ENCODE peak calls at places on chromosomes 11 and 22, in nine cellular contexts. One of them, this sample, is unnamed.

GRCh38 chr22:30751529-30751928 is 56.9 kb downstream of the OSBP2 start:
- DNase-seq in GM23248: no peak
- DNase-seq in T-cell: no peak
- DNase-seq in caudate nucleus: no peak
- DNase-seq in ovary: no peak
- DNase-seq in NCI-H510A: no peak
- DNase-seq in NCI-H2081: no peak
- DNase-seq in CD8-positive, alpha-beta memory T cell: no peak
- DNase-seq in chondrocyte: no peak
- DNase-seq in this sample: no peak

GRCh38 chr11:67303989-67304411 is 670 bp downstream of the SSH3 start:
- DNase-seq in chondrocyte: peak
- DNase-seq in GM23248: peak
- DNase-seq in T-cell: no peak
- DNase-seq in ovary: no peak
- DNase-seq in caudate nucleus: no peak
- DNase-seq in CD8-positive, alpha-beta memory T cell: no peak
- DNase-seq in NCI-H510A: no peak
- DNase-seq in NCI-H2081: no peak
- DNase-seq in this sample: no peak

GRCh38 chr22:46758867-46759290 is 3.6 kb upstream of the TBC1D22A start:
- DNase-seq in T-cell: peak
- DNase-seq in caudate nucleus: no peak
- DNase-seq in ovary: no peak
- DNase-seq in NCI-H2081: peak
- DNase-seq in NCI-H510A: no peak
- DNase-seq in CD8-positive, alpha-beta memory T cell: peak
- DNase-seq in chondrocyte: peak
- DNase-seq in GM23248: peak
- DNase-seq in this sample: no peak

GRCh38 chr22:29306830-29307657 is 594 bp downstream of the GAS2L1 start:
- DNase-seq in caudate nucleus: peak
- DNase-seq in ovary: peak
- DNase-seq in chondrocyte: no peak
- DNase-seq in NCI-H510A: peak
- DNase-seq in GM23248: peak
- DNase-seq in CD8-positive, alpha-beta memory T cell: peak
- DNase-seq in T-cell: peak
- DNase-seq in NCI-H2081: peak
- DNase-seq in this sample: no peak

GRCh38 chr11:32333335-32333991 is 101.9 kb downstream of the WT1 start:
- DNase-seq in caudate nucleus: no peak
- DNase-seq in NCI-H2081: no peak
- DNase-seq in T-cell: peak
- DNase-seq in ovary: peak
- DNase-seq in chondrocyte: peak
- DNase-seq in CD8-positive, alpha-beta memory T cell: no peak
- DNase-seq in NCI-H510A: no peak
- DNase-seq in GM23248: peak
- DNase-seq in this sample: no peak

GRCh38 chr11:44658451-44658850 is 68.3 kb upstream of the TSPAN18 start:
- DNase-seq in chondrocyte: no peak
- DNase-seq in caudate nucleus: no peak
- DNase-seq in T-cell: peak
- DNase-seq in CD8-positive, alpha-beta memory T cell: no peak
- DNase-seq in NCI-H2081: no peak
- DNase-seq in GM23248: peak
- DNase-seq in NCI-H510A: no peak
- DNase-seq in ovary: no peak
- DNase-seq in this sample: no peak

GRCh38 chr11:25981998-25982397 is 349.9 kb upstream of the ANO3 start:
- DNase-seq in caudate nucleus: no peak
- DNase-seq in T-cell: no peak
- DNase-seq in GM23248: peak
- DNase-seq in NCI-H2081: peak
- DNase-seq in ovary: peak
- DNase-seq in CD8-positive, alpha-beta memory T cell: no peak
- DNase-seq in chondrocyte: no peak
- DNase-seq in NCI-H510A: no peak
- DNase-seq in this sample: no peak

GRCh38 chr11:46348566-46348981 is 1.3 kb downstream of the DGKZ start:
- DNase-seq in T-cell: no peak
- DNase-seq in NCI-H510A: no peak
- DNase-seq in ovary: no peak
- DNase-seq in CD8-positive, alpha-beta memory T cell: no peak
- DNase-seq in GM23248: no peak
- DNase-seq in NCI-H2081: peak
- DNase-seq in chondrocyte: no peak
- DNase-seq in caudate nucleus: no peak
- DNase-seq in this sample: no peak

GRCh38 chr11:95360382-95360781 is 129.4 kb upstream of the SESN3 start:
- DNase-seq in ovary: no peak
- DNase-seq in GM23248: peak
- DNase-seq in caudate nucleus: no peak
- DNase-seq in CD8-positive, alpha-beta memory T cell: no peak
- DNase-seq in T-cell: no peak
- DNase-seq in NCI-H2081: no peak
- DNase-seq in NCI-H510A: no peak
- DNase-seq in chondrocyte: no peak
- DNase-seq in this sample: no peak

GRCh38 chr11:68890490-68891231 is 13.0 kb downstream of the MRPL21 start:
- DNase-seq in NCI-H2081: peak
- DNase-seq in ovary: no peak
- DNase-seq in T-cell: no peak
- DNase-seq in CD8-positive, alpha-beta memory T cell: no peak
- DNase-seq in chondrocyte: peak
- DNase-seq in caudate nucleus: peak
- DNase-seq in NCI-H510A: no peak
- DNase-seq in GM23248: peak
- DNase-seq in this sample: no peak

GRCh38 chr11:111918390-111919256 is at the start of gene C11orf52:
- DNase-seq in NCI-H2081: peak
- DNase-seq in GM23248: peak
- DNase-seq in chondrocyte: no peak
- DNase-seq in NCI-H510A: peak
- DNase-seq in caudate nucleus: no peak
- DNase-seq in T-cell: no peak
- DNase-seq in CD8-positive, alpha-beta memory T cell: no peak
- DNase-seq in ovary: peak
- DNase-seq in this sample: no peak

GRCh38 chr11:111299111-111300026 is 1.0 kb downstream of the POU2AF3 start:
- DNase-seq in chondrocyte: no peak
- DNase-seq in GM23248: peak
- DNase-seq in CD8-positive, alpha-beta memory T cell: no peak
- DNase-seq in T-cell: no peak
- DNase-seq in NCI-H2081: no peak
- DNase-seq in NCI-H510A: peak
- DNase-seq in ovary: peak
- DNase-seq in caudate nucleus: peak
- DNase-seq in this sample: no peak

GRCh38 chr11:50098186-50098725 is 65.6 kb downstream of the OR4C45 start:
- DNase-seq in NCI-H2081: no peak
- DNase-seq in GM23248: no peak
- DNase-seq in T-cell: no peak
- DNase-seq in CD8-positive, alpha-beta memory T cell: no peak
- DNase-seq in ovary: no peak
- DNase-seq in caudate nucleus: no peak
- DNase-seq in chondrocyte: no peak
- DNase-seq in NCI-H510A: no peak
- DNase-seq in this sample: no peak

GRCh38 chr11:2975594-2975993 is 16.5 kb downstream of the NAP1L4 start:
- DNase-seq in T-cell: peak
- DNase-seq in caudate nucleus: no peak
- DNase-seq in GM23248: peak
- DNase-seq in NCI-H2081: peak
- DNase-seq in NCI-H510A: no peak
- DNase-seq in chondrocyte: no peak
- DNase-seq in CD8-positive, alpha-beta memory T cell: peak
- DNase-seq in ovary: no peak
- DNase-seq in this sample: no peak

GRCh38 chr22:23534851-23535717 is 45.0 kb downstream of the IGLL1 start:
- DNase-seq in T-cell: no peak
- DNase-seq in NCI-H2081: no peak
- DNase-seq in GM23248: no peak
- DNase-seq in chondrocyte: no peak
- DNase-seq in ovary: no peak
- DNase-seq in caudate nucleus: no peak
- DNase-seq in CD8-positive, alpha-beta memory T cell: no peak
- DNase-seq in NCI-H510A: no peak
- DNase-seq in this sample: no peak

GRCh38 chr22:22814666-22815396 is 72.8 kb upstream of the IGLL5 start:
- DNase-seq in NCI-H510A: no peak
- DNase-seq in chondrocyte: no peak
- DNase-seq in CD8-positive, alpha-beta memory T cell: no peak
- DNase-seq in ovary: no peak
- DNase-seq in T-cell: no peak
- DNase-seq in GM23248: no peak
- DNase-seq in caudate nucleus: no peak
- DNase-seq in NCI-H2081: no peak
- DNase-seq in this sample: no peak

GRCh38 chr11:106399075-106399500 is 321.6 kb downstream of the AASDHPPT start:
- DNase-seq in T-cell: no peak
- DNase-seq in GM23248: peak
- DNase-seq in CD8-positive, alpha-beta memory T cell: no peak
- DNase-seq in ovary: peak
- DNase-seq in NCI-H2081: no peak
- DNase-seq in caudate nucleus: no peak
- DNase-seq in chondrocyte: no peak
- DNase-seq in NCI-H510A: no peak
- DNase-seq in this sample: no peak

GRCh38 chr11:26230021-26230420 is 101.9 kb upstream of the ANO3 start:
- DNase-seq in NCI-H510A: no peak
- DNase-seq in chondrocyte: no peak
- DNase-seq in CD8-positive, alpha-beta memory T cell: no peak
- DNase-seq in caudate nucleus: no peak
- DNase-seq in ovary: no peak
- DNase-seq in GM23248: peak
- DNase-seq in T-cell: no peak
- DNase-seq in NCI-H2081: no peak
- DNase-seq in this sample: no peak

GRCh38 chr22:16959345-16959930 is 48.6 kb downstream of the GAB4 start:
- DNase-seq in NCI-H510A: no peak
- DNase-seq in ovary: no peak
- DNase-seq in CD8-positive, alpha-beta memory T cell: no peak
- DNase-seq in T-cell: no peak
- DNase-seq in GM23248: no peak
- DNase-seq in chondrocyte: peak
- DNase-seq in caudate nucleus: no peak
- DNase-seq in NCI-H2081: no peak
- DNase-seq in this sample: no peak

GRCh38 chr22:38423512-38424503 is 31.2 kb downstream of the KCNJ4 start:
- DNase-seq in CD8-positive, alpha-beta memory T cell: no peak
- DNase-seq in T-cell: no peak
- DNase-seq in NCI-H510A: no peak
- DNase-seq in GM23248: no peak
- DNase-seq in chondrocyte: no peak
- DNase-seq in caudate nucleus: no peak
- DNase-seq in NCI-H2081: peak
- DNase-seq in ovary: no peak
- DNase-seq in this sample: no peak

GRCh38 chr11:126346586-126346940 is 8.9 kb upstream of the ST3GAL4 start:
- DNase-seq in GM23248: no peak
- DNase-seq in NCI-H2081: peak
- DNase-seq in NCI-H510A: no peak
- DNase-seq in CD8-positive, alpha-beta memory T cell: no peak
- DNase-seq in caudate nucleus: no peak
- DNase-seq in T-cell: no peak
- DNase-seq in ovary: no peak
- DNase-seq in chondrocyte: no peak
- DNase-seq in this sample: no peak

GRCh38 chr22:31150615-31151014 is 9.4 kb upstream of the RNF185 start:
- DNase-seq in NCI-H2081: no peak
- DNase-seq in GM23248: peak
- DNase-seq in T-cell: no peak
- DNase-seq in chondrocyte: no peak
- DNase-seq in NCI-H510A: no peak
- DNase-seq in CD8-positive, alpha-beta memory T cell: no peak
- DNase-seq in ovary: no peak
- DNase-seq in caudate nucleus: no peak
- DNase-seq in this sample: no peak

GRCh38 chr11:11789735-11790369 is 51.9 kb upstream of the USP47 start:
- DNase-seq in NCI-H2081: no peak
- DNase-seq in GM23248: peak
- DNase-seq in CD8-positive, alpha-beta memory T cell: no peak
- DNase-seq in chondrocyte: no peak
- DNase-seq in T-cell: no peak
- DNase-seq in caudate nucleus: no peak
- DNase-seq in ovary: peak
- DNase-seq in NCI-H510A: no peak
- DNase-seq in this sample: no peak

GRCh38 chr11:119316017-119316728 is 757 bp downstream of the MCAM start:
- DNase-seq in ovary: peak
- DNase-seq in NCI-H2081: peak
- DNase-seq in CD8-positive, alpha-beta memory T cell: no peak
- DNase-seq in NCI-H510A: peak
- DNase-seq in GM23248: peak
- DNase-seq in chondrocyte: no peak
- DNase-seq in T-cell: no peak
- DNase-seq in caudate nucleus: peak
- DNase-seq in this sample: peak

GRCh38 chr22:19287889-19288288 is 3.6 kb downstream of the CLTCL1 start:
- DNase-seq in chondrocyte: no peak
- DNase-seq in NCI-H510A: no peak
- DNase-seq in ovary: no peak
- DNase-seq in NCI-H2081: no peak
- DNase-seq in CD8-positive, alpha-beta memory T cell: no peak
- DNase-seq in GM23248: peak
- DNase-seq in caudate nucleus: no peak
- DNase-seq in T-cell: no peak
- DNase-seq in this sample: no peak

GRCh38 chr22:42385691-42386090 is 46.5 kb downstream of the NFAM1 start:
- DNase-seq in CD8-positive, alpha-beta memory T cell: no peak
- DNase-seq in T-cell: no peak
- DNase-seq in ovary: no peak
- DNase-seq in NCI-H2081: no peak
- DNase-seq in chondrocyte: no peak
- DNase-seq in caudate nucleus: no peak
- DNase-seq in NCI-H510A: no peak
- DNase-seq in GM23248: no peak
- DNase-seq in this sample: peak

GRCh38 chr11:69475141-69475865 is 6.2 kb upstream of the LINC01488 start:
- DNase-seq in chondrocyte: peak
- DNase-seq in ovary: no peak
- DNase-seq in caudate nucleus: no peak
- DNase-seq in GM23248: no peak
- DNase-seq in NCI-H510A: no peak
- DNase-seq in CD8-positive, alpha-beta memory T cell: no peak
- DNase-seq in NCI-H2081: no peak
- DNase-seq in T-cell: no peak
- DNase-seq in this sample: no peak

GRCh38 chr22:44489817-44490216 is 8.2 kb downstream of the RTL6 start:
- DNase-seq in NCI-H2081: no peak
- DNase-seq in ovary: no peak
- DNase-seq in CD8-positive, alpha-beta memory T cell: no peak
- DNase-seq in caudate nucleus: no peak
- DNase-seq in NCI-H510A: no peak
- DNase-seq in T-cell: no peak
- DNase-seq in chondrocyte: no peak
- DNase-seq in GM23248: no peak
- DNase-seq in this sample: no peak

GRCh38 chr11:24046731-24047130 is 450.1 kb upstream of the LUZP2 start:
- DNase-seq in NCI-H510A: no peak
- DNase-seq in NCI-H2081: no peak
- DNase-seq in GM23248: peak
- DNase-seq in chondrocyte: no peak
- DNase-seq in ovary: no peak
- DNase-seq in T-cell: no peak
- DNase-seq in caudate nucleus: no peak
- DNase-seq in CD8-positive, alpha-beta memory T cell: no peak
- DNase-seq in this sample: no peak

GRCh38 chr22:47110817-47111443 is 348.5 kb downstream of the TBC1D22A start:
- DNase-seq in caudate nucleus: no peak
- DNase-seq in T-cell: no peak
- DNase-seq in CD8-positive, alpha-beta memory T cell: no peak
- DNase-seq in GM23248: no peak
- DNase-seq in NCI-H510A: no peak
- DNase-seq in ovary: no peak
- DNase-seq in chondrocyte: peak
- DNase-seq in NCI-H2081: no peak
- DNase-seq in this sample: no peak

GRCh38 chr22:23718371-23719165 is 27.8 kb downstream of the RGL4 start:
- DNase-seq in caudate nucleus: no peak
- DNase-seq in NCI-H2081: no peak
- DNase-seq in GM23248: no peak
- DNase-seq in T-cell: no peak
- DNase-seq in NCI-H510A: no peak
- DNase-seq in ovary: no peak
- DNase-seq in chondrocyte: no peak
- DNase-seq in CD8-positive, alpha-beta memory T cell: no peak
- DNase-seq in this sample: no peak